ENCODE peak calls at places on chromosomes 1 and 21, in nine cellular contexts. X, R, Q, I, H, T, J, S and O are unnamed samples.

GRCh38 chr21:27363719-27364479 is 397.0 kb upstream of the ADAMTS5 start:
- DNase-seq in X (no peak), R (no peak), Q (no peak), I (no peak), H (no peak), T (no peak), J (no peak), S (no peak), O (no peak)

GRCh38 chr1:2848006-2848670 is 46.6 kb upstream of the TTC34 start:
- DNase-seq in X (no peak), R (no peak), Q (no peak), I (no peak), H (no peak), T (no peak), J (no peak), S (no peak), O (no peak)

GRCh38 chr21:39004776-39005605 is 178.3 kb downstream of the PSMG1 start:
- DNase-seq in X (peak; percentile 23), R (no peak), Q (no peak), I (no peak), H (no peak), T (no peak), J (peak; percentile 32), S (peak; percentile 12), O (no peak)

GRCh38 chr1:234325878-234326492 is 47.3 kb upstream of the COA6 start:
- DNase-seq in X (no peak), R (no peak), Q (no peak), I (no peak), H (no peak), T (no peak), J (no peak), S (no peak), O (no peak)

GRCh38 chr1:58903450-58904298 is 119.8 kb upstream of the JUN start:
- DNase-seq in X (peak; percentile 92), R (peak; percentile 64), Q (peak; percentile 85), I (peak; percentile 65), H (peak; percentile 63), T (peak; percentile 77), J (peak; percentile 93), S (peak; percentile 89), O (peak; percentile 84)

GRCh38 chr1:106910798-106911197 is 145.7 kb upstream of the PRMT6 start:
- DNase-seq in X (no peak), R (no peak), Q (no peak), I (no peak), H (no peak), T (no peak), J (no peak), S (no peak), O (no peak)

GRCh38 chr1:31760901-31761470 is 3.2 kb downstream of the ADGRB2 start:
- DNase-seq in X (peak; percentile 84), R (peak; percentile 73), Q (peak; percentile 58), I (peak; percentile 31), H (peak; percentile 20), T (peak; percentile 84), J (peak; percentile 63), S (peak; percentile 75), O (no peak)

GRCh38 chr21:36847189-36847588 is 119.3 kb downstream of the HLCS start:
- DNase-seq in X (no peak), R (no peak), Q (peak; percentile 62), I (no peak), H (peak; percentile 33), T (no peak), J (peak; percentile 81), S (no peak), O (peak; percentile 51)

GRCh38 chr1:59985901-59986735 is 59.5 kb upstream of the CYP2J2 start:
- DNase-seq in X (no peak), R (no peak), Q (no peak), I (no peak), H (no peak), T (no peak), J (no peak), S (no peak), O (no peak)

GRCh38 chr1:63917571-63918394 is 144.0 kb downstream of the ROR1 start:
- DNase-seq in X (no peak), R (no peak), Q (peak; percentile 51), I (no peak), H (no peak), T (no peak), J (peak; percentile 53), S (peak; percentile 41), O (no peak)

GRCh38 chr1:78490861-78491310 is at the start of gene PTGFR:
- DNase-seq in X (no peak), R (peak; percentile 66), Q (no peak), I (no peak), H (no peak), T (peak; percentile 70), J (peak; percentile 30), S (no peak), O (no peak)

GRCh38 chr1:230067871-230068814 is 1.1 kb downstream of the GALNT2 start:
- DNase-seq in X (no peak), R (no peak), Q (no peak), I (no peak), H (no peak), T (peak; percentile 66), J (peak; percentile 41), S (peak; percentile 37), O (no peak)

GRCh38 chr1:246837418-246838117 is 94.2 kb downstream of the AHCTF1 start:
- DNase-seq in X (no peak), R (no peak), Q (peak; percentile 14), I (no peak), H (no peak), T (no peak), J (peak; percentile 23), S (no peak), O (no peak)